ENCODE peak calls at places on chromosome 21, in five cellular contexts. H is IMR-90, W is astrocyte, R is HFF-Myc, Q is BE2C. P is an unnamed sample.

GRCh38 chr21:45488839-45489479 is 53.3 kb downstream of the SLC19A1 start:
- DNase-seq in H (no peak), W (no peak), R (no peak), Q (no peak), P (no peak)

GRCh38 chr21:45849651-45850050 is 131.9 kb upstream of the COL6A1 start:
- DNase-seq in H (no peak), W (no peak), R (no peak), Q (no peak), P (peak)

GRCh38 chr21:46555678-46556077 is 49.2 kb downstream of the S100B start:
- DNase-seq in H (no peak), W (no peak), R (no peak), Q (no peak), P (peak)

GRCh38 chr21:32233055-32233546 is 45.7 kb downstream of the MIS18A start:
- DNase-seq in H (peak), W (peak), R (no peak), Q (no peak), P (no peak)

GRCh38 chr21:46347791-46348381 is 23.9 kb downstream of the PCNT start:
- DNase-seq in H (no peak), W (peak), R (no peak), Q (no peak), P (peak)

GRCh38 chr21:42366292-42367010 is at the start of gene TFF1:
- DNase-seq in H (peak), W (peak), R (no peak), Q (no peak), P (no peak)

GRCh38 chr21:41598561-41599511 is 90.9 kb upstream of the TMPRSS2 start:
- DNase-seq in H (no peak), W (no peak), R (no peak), Q (no peak), P (peak)

GRCh38 chr21:42291751-42292562 is 23.3 kb downstream of the TFF3 start:
- DNase-seq in H (no peak), W (no peak), R (no peak), Q (no peak), P (no peak)

GRCh38 chr21:43298546-43299440 is 128.1 kb downstream of the SIK1 start:
- DNase-seq in H (no peak), W (no peak), R (no peak), Q (no peak), P (no peak)

DNA sequence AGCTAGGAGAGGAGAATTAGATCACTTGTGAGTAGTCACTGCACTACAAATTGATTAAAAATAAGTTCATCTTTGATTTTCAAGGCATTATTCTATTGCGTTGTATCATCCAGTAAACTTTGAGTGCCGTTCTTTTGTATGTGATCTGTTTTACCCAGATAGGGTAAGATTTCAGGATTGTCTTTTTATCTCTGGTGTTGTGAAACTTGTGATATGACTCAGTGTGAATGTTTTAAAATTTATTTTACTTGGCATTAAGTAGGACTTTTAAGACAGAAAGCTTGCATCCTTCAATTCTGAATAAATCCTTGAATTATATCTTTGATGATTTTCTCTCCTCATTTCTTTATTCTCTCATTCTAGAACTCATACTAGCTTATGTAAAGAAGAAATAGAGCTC is 93.3 kb upstream of the ADAMTS5 start:
- DNase-seq in H (peak), W (peak), R (no peak), Q (no peak), P (no peak)
- H3K4me3 ChIP-seq in H (no peak), W (no peak), R (no peak), Q (no peak), P (no peak)

DNA sequence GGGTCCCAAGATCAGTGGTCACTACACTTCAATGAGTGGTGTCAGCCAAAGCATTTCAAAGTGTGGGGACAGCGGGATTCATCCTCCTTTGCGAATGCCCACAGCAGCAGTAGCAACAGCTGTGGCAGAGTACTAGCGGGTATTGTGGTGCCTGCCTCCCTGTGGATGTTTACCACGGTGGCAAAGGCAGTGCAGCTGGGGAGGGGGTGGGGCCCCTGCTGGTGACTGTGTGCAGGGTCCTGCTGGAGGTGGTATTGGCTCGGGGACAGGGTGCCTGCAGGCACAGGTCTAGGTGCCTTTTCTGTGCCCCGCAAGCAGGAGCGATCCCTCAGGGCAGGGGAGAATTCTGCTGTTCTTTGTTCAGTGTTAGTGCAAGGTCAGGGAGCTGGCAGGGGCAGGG is 415.7 kb downstream of the USP25 start:
- DNase-seq in H (no peak), W (no peak), R (no peak), Q (peak), P (no peak)
- H3K4me3 ChIP-seq in H (no peak), W (no peak), R (no peak), Q (no peak), P (no peak)

GRCh38 chr21:34877485-34878128 is 171.5 kb downstream of the RUNX1 start:
- DNase-seq in H (no peak), W (no peak), R (no peak), Q (no peak), P (no peak)

GRCh38 chr21:34881421-34881820 is 167.7 kb downstream of the RUNX1 start:
- DNase-seq in H (peak), W (peak), R (no peak), Q (no peak), P (no peak)

GRCh38 chr21:34880401-34880800 is 168.7 kb downstream of the RUNX1 start:
- DNase-seq in H (no peak), W (no peak), R (no peak), Q (no peak), P (no peak)

GRCh38 chr21:34878501-34878900 is 170.6 kb downstream of the RUNX1 start:
- DNase-seq in H (no peak), W (peak), R (no peak), Q (no peak), P (no peak)

DNA sequence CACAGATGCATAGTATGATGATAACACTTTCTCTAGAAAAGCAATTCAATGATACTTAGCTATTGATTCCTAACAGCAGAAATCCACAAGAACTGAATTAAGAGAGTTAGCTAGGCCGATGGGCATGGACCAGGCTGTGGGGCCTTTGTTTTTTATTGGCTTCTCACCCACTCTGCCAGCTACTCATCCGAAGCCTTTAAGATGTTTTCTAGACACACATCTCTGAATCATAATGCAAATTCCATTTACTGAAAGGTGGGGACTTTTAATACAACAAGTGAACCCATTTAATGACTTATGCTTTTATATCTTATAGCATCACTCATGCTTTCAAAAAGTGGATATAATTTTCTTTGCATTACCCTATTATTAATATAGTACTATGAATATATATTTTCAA is 170.2 kb downstream of the RUNX1 start:
- DNase-seq in H (no peak), W (no peak), R (no peak), Q (no peak), P (no peak)
- H3K4me3 ChIP-seq in H (no peak), W (no peak), R (no peak), Q (no peak), P (no peak)

GRCh38 chr21:35044770-35045538 is 4.1 kb downstream of the RUNX1 start:
- DNase-seq in H (no peak), W (no peak), R (no peak), Q (no peak), P (no peak)
- H3K4me3 ChIP-seq in H (no peak), W (no peak), R (no peak), Q (no peak), P (no peak)

GRCh38 chr21:34550400-34550799 is 38.4 kb upstream of the KCNE1 start:
- DNase-seq in H (no peak), W (no peak), R (no peak), Q (no peak), P (no peak)

GRCh38 chr21:34557261-34557660 is 45.3 kb upstream of the KCNE1 start:
- DNase-seq in H (no peak), W (no peak), R (no peak), Q (no peak), P (no peak)

GRCh38 chr21:34552324-34553198 is 40.6 kb upstream of the KCNE1 start:
- DNase-seq in H (no peak), W (no peak), R (no peak), Q (no peak), P (no peak)

GRCh38 chr21:34554227-34554626 is 42.2 kb upstream of the KCNE1 start:
- DNase-seq in H (no peak), W (no peak), R (no peak), Q (no peak), P (no peak)

GRCh38 chr21:34553199-34553952 is 41.4 kb upstream of the KCNE1 start:
- DNase-seq in H (peak), W (peak), R (peak), Q (no peak), P (no peak)
- H3K4me3 ChIP-seq in H (peak), W (peak), R (peak), Q (no peak), P (no peak)